ENCODE peak calls at places on chromosomes 4 and X, in ten cellular contexts. T, W, H, J, Z, N, P, X, A and L are unnamed samples.

GRCh38 chr4:90403781-90404180 is 276.6 kb downstream of the CCSER1 start:
- DNase-seq in T (no peak), W (no peak), H (no peak), J (no peak), Z (no peak), N (no peak), P (no peak), X (no peak), A (no peak), L (no peak)

GRCh38 chr4:123997736-123998449 is 601.3 kb downstream of the SPRY1 start:
- DNase-seq in T (no peak), W (no peak), H (no peak), J (no peak), Z (no peak), N (peak; percentile 27), P (peak; percentile 30), X (no peak), A (no peak), L (no peak)

GRCh38 chrX:108270739-108271396 is 167.4 kb downstream of the COL4A6 start:
- DNase-seq in T (no peak), W (no peak), H (no peak), J (no peak), Z (no peak), N (no peak), P (no peak), X (no peak), A (peak; percentile 12), L (no peak)

GRCh38 chrX:27555514-27555913 is 34.6 kb upstream of the DCAF8L2 start:
- DNase-seq in T (no peak), W (peak; percentile 4), H (no peak), J (no peak), Z (peak; percentile 1), N (no peak), P (no peak), X (no peak), A (peak; percentile 40), L (no peak)

GRCh38 chr4:158810487-158811215 is 41.8 kb downstream of the FNIP2 start:
- DNase-seq in T (peak; percentile 50), W (no peak), H (no peak), J (no peak), Z (no peak), N (peak; percentile 70), P (peak; percentile 80), X (no peak), A (peak; percentile 98), L (no peak)

GRCh38 chrX:123745511-123745910 is 12.7 kb upstream of the THOC2 start:
- DNase-seq in T (no peak), W (no peak), H (no peak), J (no peak), Z (no peak), N (no peak), P (no peak), X (no peak), A (no peak), L (no peak)

GRCh38 chr4:52091811-52092210 is 40.7 kb downstream of the SPATA18 start:
- DNase-seq in T (no peak), W (no peak), H (no peak), J (no peak), Z (no peak), N (no peak), P (no peak), X (no peak), A (peak; percentile 62), L (no peak)

GRCh38 chr4:83108101-83108861 is 6.2 kb downstream of the PLAC8 start:
- DNase-seq in T (no peak), W (no peak), H (no peak), J (no peak), Z (no peak), N (no peak), P (no peak), X (no peak), A (no peak), L (no peak)

GRCh38 chrX:51459125-51459524 is 37.3 kb downstream of the NUDT11 start:
- DNase-seq in T (no peak), W (no peak), H (no peak), J (no peak), Z (peak; percentile 54), N (no peak), P (no peak), X (no peak), A (peak; percentile 13), L (no peak)

GRCh38 chrX:69312141-69312670 is 147.0 kb upstream of the PJA1 start:
- DNase-seq in T (no peak), W (no peak), H (no peak), J (no peak), Z (no peak), N (peak; percentile 6), P (no peak), X (no peak), A (no peak), L (no peak)

GRCh38 chr4:114108869-114109268 is 129.4 kb upstream of the ARSJ start:
- DNase-seq in T (no peak), W (no peak), H (peak; percentile 15), J (no peak), Z (no peak), N (no peak), P (no peak), X (no peak), A (peak; percentile 65), L (no peak)

GRCh38 chr4:140150886-140151699 is 2.9 kb downstream of the MAML3 start:
- DNase-seq in T (peak; percentile 92), W (peak; percentile 55), H (no peak), J (peak; percentile 25), Z (peak; percentile 75), N (peak; percentile 90), P (peak; percentile 94), X (peak; percentile 97), A (peak; percentile 97), L (peak; percentile 39)
- TF ChIP-seq POLR2A in T (peak; percentile 30), W (peak; percentile 5), H (no peak), J (no peak), Z (no peak), N (peak; percentile 71), P (no peak), X (peak; percentile 51), A (peak; percentile 80), L (no peak)

GRCh38 chrX:154444001-154444754 is at the start of gene FAM50A:
- DNase-seq in T (peak; percentile 85), W (peak; percentile 79), H (no peak), J (peak; percentile 86), Z (peak; percentile 85), N (peak; percentile 82), P (peak; percentile 78), X (peak; percentile 82), A (peak; percentile 42), L (peak; percentile 87)
- TF ChIP-seq POLR2A in T (peak; percentile 50), W (peak; percentile 29), H (peak; percentile 31), J (no peak), Z (no peak), N (no peak), P (no peak), X (peak; percentile 37), A (no peak), L (no peak)

DNA sequence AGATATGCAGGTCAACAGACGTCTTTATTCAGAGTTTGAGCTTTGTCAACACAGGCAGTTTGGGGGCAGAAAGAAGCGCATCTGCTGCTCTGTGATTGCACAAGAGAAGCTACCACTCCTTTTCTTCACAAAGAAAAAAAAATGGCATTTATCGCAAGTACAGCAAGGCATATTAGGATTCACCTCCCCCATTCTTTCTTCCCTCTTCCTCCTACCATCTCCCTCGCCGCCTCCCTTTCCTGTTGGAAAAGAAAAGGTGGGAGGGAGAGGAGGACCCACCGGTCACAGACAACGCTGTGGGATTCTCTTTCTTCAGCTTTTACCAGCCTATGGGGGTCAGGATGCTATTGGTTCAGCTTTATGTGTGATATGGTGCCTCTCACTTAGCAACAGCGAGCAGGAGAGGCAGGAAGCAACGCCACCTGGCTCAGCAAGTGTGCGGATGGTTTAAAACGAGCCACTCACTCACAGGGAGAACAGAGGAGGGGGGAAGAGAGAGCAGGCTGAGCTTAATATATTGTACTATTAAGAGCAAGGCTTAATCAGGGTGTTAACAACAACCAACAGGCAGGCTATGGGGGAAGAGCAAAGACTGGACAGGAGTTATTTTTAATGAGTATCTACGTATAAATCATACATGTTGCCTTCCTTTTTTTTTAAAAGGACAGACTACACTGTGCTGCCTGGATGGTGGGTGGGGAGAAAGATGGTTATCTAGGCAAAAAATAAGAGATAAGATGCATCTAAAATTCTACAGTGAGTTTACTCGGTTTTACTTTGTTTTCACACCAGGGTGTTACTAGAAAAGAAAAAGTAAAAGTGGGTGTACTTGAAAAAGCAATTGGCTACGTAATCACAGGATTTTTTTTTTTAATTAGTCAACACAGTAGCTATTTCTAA is 104.7 kb downstream of the MAML3 start:
- DNase-seq in T (peak; percentile 68), W (peak; percentile 48), H (no peak), J (peak; percentile 7), Z (no peak), N (peak; percentile 74), P (peak; percentile 54), X (peak; percentile 54), A (peak; percentile 57), L (no peak)
- TF ChIP-seq POLR2A in T (no peak), W (peak; percentile 36), H (no peak), J (no peak), Z (no peak), N (no peak), P (no peak), X (no peak), A (no peak), L (no peak)

GRCh38 chr4:1011022-1011694 is at the start of gene FGFRL1:
- DNase-seq in T (peak; percentile 96), W (peak; percentile 69), H (no peak), J (peak; percentile 91), Z (peak; percentile 95), N (peak; percentile 89), P (peak; percentile 93), X (peak; percentile 97), A (peak; percentile 77), L (peak; percentile 90)

GRCh38 chr4:1010522-1011021 is 854 bp upstream of the FGFRL1 start:
- DNase-seq in T (peak; percentile 74), W (no peak), H (no peak), J (no peak), Z (peak; percentile 63), N (peak; percentile 80), P (peak; percentile 75), X (peak; percentile 80), A (peak; percentile 68), L (no peak)

GRCh38 chr4:1009647-1010521 is 1.5 kb upstream of the FGFRL1 start:
- DNase-seq in T (peak; percentile 84), W (no peak), H (no peak), J (peak; percentile 69), Z (peak; percentile 69), N (peak; percentile 76), P (peak; percentile 72), X (peak; percentile 86), A (peak; percentile 36), L (peak; percentile 78)

GRCh38 chr4:1013225-1014073 is 2.0 kb downstream of the FGFRL1 start:
- DNase-seq in T (no peak), W (no peak), H (no peak), J (no peak), Z (no peak), N (no peak), P (no peak), X (no peak), A (no peak), L (no peak)

DNA sequence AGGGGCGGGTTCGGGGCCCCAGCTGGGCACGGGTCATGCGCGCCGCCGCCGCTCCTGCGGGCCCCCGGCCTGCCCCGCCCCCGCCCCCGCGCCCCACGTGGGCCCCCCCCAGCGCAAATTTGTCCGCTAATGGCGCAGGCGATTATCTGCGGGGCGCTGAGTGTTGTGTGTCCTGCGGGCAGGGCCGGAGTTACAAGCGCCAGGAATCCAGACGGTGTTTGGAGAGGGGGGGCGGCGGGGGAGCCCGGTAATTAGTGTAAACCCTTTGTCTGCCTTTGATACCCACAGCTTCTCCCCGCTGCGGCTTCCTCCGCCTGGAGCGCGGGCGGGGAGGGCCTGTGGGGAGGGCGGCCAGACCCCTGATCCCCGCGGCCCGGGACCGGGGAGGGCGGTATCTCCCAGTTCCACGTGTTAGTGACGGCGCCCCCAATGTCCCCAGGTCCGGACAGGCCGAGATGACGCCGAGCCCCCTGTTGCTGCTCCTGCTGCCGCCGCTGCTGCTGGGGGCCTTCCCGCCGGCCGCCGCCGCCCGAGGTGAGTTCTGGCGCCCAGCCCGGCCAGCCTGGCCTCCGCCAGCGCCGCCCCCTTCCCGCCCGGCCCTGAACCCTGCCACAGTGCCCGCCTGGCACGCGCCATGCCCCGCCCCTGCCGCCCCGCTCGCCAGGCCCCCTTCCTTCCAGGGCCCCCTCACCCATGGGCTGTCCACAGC is 759 bp downstream of the FGFRL1 start:
- DNase-seq in T (peak; percentile 74), W (no peak), H (no peak), J (no peak), Z (peak; percentile 83), N (peak; percentile 43), P (peak; percentile 54), X (peak; percentile 83), A (no peak), L (no peak)
- TF ChIP-seq POLR2A in T (no peak), W (no peak), H (no peak), J (no peak), Z (no peak), N (no peak), P (no peak), X (no peak), A (no peak), L (no peak)